ENCODE peak calls at places on chromosomes 7 and 10, in six cellular contexts. X is lung, R is neural progenitor cell, Q is stomach, Y is spleen, B is heart left ventricle. U is an unnamed sample.

GRCh38 chr10:13924020-13924725 is 337.4 kb downstream of the PRPF18 start:
- DNase-seq in Y (no peak), Q (no peak), X (no peak), B (no peak), R (no peak), U (no peak)

GRCh38 chr10:6162589-6163356 is 40.0 kb upstream of the PFKFB3 start:
- DNase-seq in X (no peak), B (no peak), R (no peak), Y (no peak), Q (no peak), U (no peak)

GRCh38 chr10:68239596-68240150 is 7.8 kb upstream of the ATOH7 start:
- DNase-seq in B (no peak), R (no peak), Y (no peak), Q (no peak), X (no peak), U (no peak)

GRCh38 chr10:62853710-62854109 is 37.5 kb upstream of the EGR2 start:
- DNase-seq in B (no peak), X (no peak), Y (no peak), R (no peak), Q (no peak), U (no peak)

GRCh38 chr10:110530131-110530831 is 32.6 kb downstream of the DUSP5 start:
- DNase-seq in Y (peak), R (peak), Q (no peak), X (peak), B (peak), U (peak)

GRCh38 chr7:19944363-19945120 is 171.1 kb upstream of the TMEM196 start:
- DNase-seq in B (no peak), Q (no peak), X (no peak), Y (no peak), R (no peak), U (no peak)

GRCh38 chr10:75234017-75234682 is 1.6 kb downstream of the COMTD1 start:
- DNase-seq in X (peak), R (peak), Q (peak), Y (peak), B (peak), U (peak)

GRCh38 chr10:98411768-98412167 is 3.2 kb downstream of the PYROXD2 start:
- DNase-seq in Q (no peak), B (no peak), R (no peak), X (no peak), Y (no peak), U (no peak)

GRCh38 chr10:28284126-28284525 is 18.7 kb downstream of the MPP7 start:
- DNase-seq in R (no peak), Y (no peak), X (no peak), B (no peak), Q (no peak), U (no peak)

GRCh38 chr7:141462958-141463357 is 88.3 kb upstream of the AGK start:
- DNase-seq in B (no peak), R (no peak), Y (no peak), Q (no peak), X (no peak), U (no peak)

GRCh38 chr7:124881981-124882380 is 47.6 kb downstream of the POT1 start:
- DNase-seq in R (no peak), B (no peak), X (no peak), Q (no peak), Y (no peak), U (no peak)

GRCh38 chr7:50834679-50835078 is 52.0 kb upstream of the GRB10 start:
- DNase-seq in R (no peak), B (no peak), Q (no peak), X (no peak), Y (no peak), U (no peak)

GRCh38 chr10:49282879-49283321 is 16.1 kb upstream of the C10orf71 start:
- DNase-seq in B (peak), Q (peak), Y (no peak), R (peak), X (no peak), U (peak)

GRCh38 chr7:114502454-114503254 is 88.0 kb downstream of the FOXP2 start:
- DNase-seq in Q (no peak), X (no peak), R (no peak), B (no peak), Y (no peak), U (no peak)

GRCh38 chr7:44791278-44792219 is 4.9 kb upstream of the PPIA start:
- DNase-seq in R (no peak), B (no peak), X (no peak), Q (no peak), Y (no peak), U (no peak)

GRCh38 chr7:122136033-122136432 is 8.0 kb downstream of the AASS start:
- DNase-seq in Y (no peak), R (no peak), B (no peak), X (no peak), Q (no peak), U (no peak)

GRCh38 chr10:67861750-67862460 is 22.6 kb upstream of the SIRT1 start:
- DNase-seq in R (peak), Q (no peak), X (no peak), Y (no peak), B (no peak), U (no peak)

GRCh38 chr7:87218941-87219544 is 489 bp downstream of the TMEM243 start:
- DNase-seq in B (peak), R (peak), X (peak), Q (peak), Y (peak), U (no peak)

GRCh38 chr7:106779877-106780276 is 85.2 kb upstream of the PIK3CG start:
- DNase-seq in B (no peak), R (peak), Q (peak), Y (no peak), X (no peak), U (no peak)

GRCh38 chr10:126060232-126060935 is 164.0 kb downstream of the FANK1 start:
- DNase-seq in Y (no peak), B (peak), Q (no peak), X (no peak), R (no peak), U (no peak)

GRCh38 chr7:14504134-14504533 is 398.4 kb downstream of the DGKB start:
- DNase-seq in Y (no peak), B (no peak), Q (no peak), X (no peak), R (peak), U (no peak)

GRCh38 chr10:110863361-110863760 is 8.4 kb upstream of the PDCD4 start:
- DNase-seq in Y (no peak), X (no peak), Q (no peak), B (no peak), R (no peak), U (no peak)

GRCh38 chr10:101029520-101030309 is 1.2 kb downstream of the PDZD7 start:
- DNase-seq in X (no peak), B (no peak), Q (no peak), Y (no peak), R (peak), U (no peak)

GRCh38 chr7:29806131-29806792 is at the start of gene WIPF3:
- DNase-seq in R (peak), B (peak), Y (no peak), Q (peak), X (no peak), U (no peak)

GRCh38 chr7:29807179-29807841 is 1.0 kb downstream of the WIPF3 start:
- DNase-seq in X (no peak), Y (no peak), R (peak), B (peak), Q (peak), U (no peak)

GRCh38 chr7:29805031-29805430 is 1.3 kb upstream of the WIPF3 start:
- DNase-seq in B (no peak), X (no peak), Q (no peak), Y (no peak), R (no peak), U (no peak)

GRCh38 chr7:29808075-29808786 is 1.9 kb downstream of the WIPF3 start:
- DNase-seq in Q (no peak), B (no peak), R (no peak), X (no peak), Y (no peak), U (no peak)

DNA sequence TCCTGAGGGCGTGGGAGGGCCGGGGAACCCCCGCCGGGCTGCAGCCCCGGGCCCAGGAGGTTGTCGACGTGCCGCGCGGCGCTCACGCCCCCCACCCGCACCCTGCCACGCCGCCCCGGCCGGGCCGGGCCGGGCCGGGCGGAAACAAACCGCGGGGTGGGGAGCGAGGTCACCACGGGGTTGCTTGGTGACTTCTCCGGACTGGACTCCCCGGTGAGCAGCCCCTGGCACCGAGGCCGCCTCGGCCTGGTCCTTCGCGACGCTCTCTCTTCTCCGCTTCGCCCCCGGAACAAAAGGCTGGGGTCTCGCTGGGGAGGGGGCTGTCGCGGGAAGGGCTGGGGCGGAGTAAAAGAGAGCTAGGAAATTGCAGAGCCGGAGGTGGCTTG is 478 bp downstream of the WIPF3 start:
- DNase-seq in Q (no peak), R (peak), B (no peak), X (no peak), Y (no peak), U (no peak)
- TF ChIP-seq CTCF in Q (no peak), R (no peak), B (no peak), X (no peak), Y (no peak), U (no peak)

GRCh38 chr10:78972947-78973900 is 95.5 kb upstream of the ZMIZ1 start:
- DNase-seq in Q (peak), X (peak), Y (peak), R (peak), B (peak), U (peak)
- TF ChIP-seq CTCF in Q (no peak), X (no peak), Y (no peak), R (no peak), B (no peak), U (no peak)

GRCh38 chr7:4973728-4974198 is 14.8 kb upstream of the MMD2 start:
- DNase-seq in B (peak), Q (peak), Y (peak), R (peak), X (peak), U (peak)
- TF ChIP-seq CTCF in B (peak), Q (no peak), Y (peak), R (peak), X (peak), U (peak)

GRCh38 chr7:2566890-2567662 is 8.3 kb downstream of the IQCE start:
- DNase-seq in B (peak), X (no peak), R (no peak), Y (peak), Q (no peak), U (no peak)

GRCh38 chr7:2569421-2569820 is 10.6 kb downstream of the IQCE start:
- DNase-seq in R (no peak), B (no peak), Q (no peak), Y (peak), X (no peak), U (no peak)

GRCh38 chr7:2568521-2569223 is 9.9 kb downstream of the IQCE start:
- DNase-seq in B (no peak), Q (no peak), X (no peak), Y (no peak), R (no peak), U (no peak)

GRCh38 chr7:2566348-2566889 is 7.6 kb downstream of the IQCE start:
- DNase-seq in X (no peak), Q (no peak), R (no peak), B (no peak), Y (peak), U (no peak)

GRCh38 chr7:2567663-2568238 is 9.0 kb downstream of the IQCE start:
- DNase-seq in B (peak), Y (no peak), Q (no peak), R (peak), X (no peak), U (no peak)
- TF ChIP-seq CTCF in B (peak), Y (no peak), Q (no peak), R (peak), X (peak), U (peak)

DNA sequence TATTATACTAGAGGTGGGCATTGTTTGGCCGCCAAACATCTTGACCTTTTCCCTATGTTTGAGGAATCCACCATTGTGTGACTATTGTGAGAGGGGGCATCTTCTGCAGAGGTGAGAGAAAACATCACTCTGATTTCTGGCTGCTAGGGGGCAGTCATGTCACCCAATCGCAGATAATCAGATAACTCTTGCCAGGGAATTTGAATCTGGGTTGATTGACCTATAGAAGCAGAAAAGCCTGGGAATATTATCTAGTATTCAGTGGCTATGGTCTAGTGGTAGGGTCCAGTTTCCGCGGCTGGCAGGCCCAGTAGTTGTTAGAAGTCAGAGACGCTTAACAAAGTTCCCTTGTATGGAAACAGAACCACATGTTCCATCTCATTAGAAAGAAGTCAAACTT is 808.5 kb downstream of the PHTF2 start:
- DNase-seq in X (no peak), Y (no peak), Q (no peak), R (peak), B (no peak), U (no peak)
- TF ChIP-seq CTCF in X (no peak), Y (no peak), Q (no peak), R (peak), B (no peak), U (no peak)

GRCh38 chr10:72338180-72338579 is 16.5 kb downstream of the DNAJB12 start:
- DNase-seq in Q (no peak), X (no peak), B (no peak), Y (no peak), R (no peak), U (no peak)

GRCh38 chr10:72337722-72338121 is 17.0 kb downstream of the DNAJB12 start:
- DNase-seq in Y (no peak), R (no peak), Q (no peak), X (no peak), B (no peak), U (no peak)

GRCh38 chr10:72340911-72341310 is 13.8 kb downstream of the DNAJB12 start:
- DNase-seq in B (no peak), Q (no peak), Y (no peak), R (no peak), X (no peak), U (no peak)

GRCh38 chr10:72342911-72343310 is 11.8 kb downstream of the DNAJB12 start:
- DNase-seq in X (no peak), Q (no peak), B (no peak), R (no peak), Y (no peak), U (no peak)

GRCh38 chr10:72340510-72340895 is 14.2 kb downstream of the DNAJB12 start:
- DNase-seq in X (peak), Y (peak), B (no peak), Q (peak), R (peak), U (no peak)
- TF ChIP-seq CTCF in X (peak), Y (peak), B (peak), Q (no peak), R (peak), U (peak)

GRCh38 chr7:32914186-32914585 is 22.6 kb upstream of the KBTBD2 start:
- DNase-seq in X (no peak), R (no peak), B (no peak), Q (no peak), Y (no peak), U (no peak)
- TF ChIP-seq CTCF in X (no peak), R (peak), B (no peak), Q (no peak), Y (no peak), U (no peak)

DNA sequence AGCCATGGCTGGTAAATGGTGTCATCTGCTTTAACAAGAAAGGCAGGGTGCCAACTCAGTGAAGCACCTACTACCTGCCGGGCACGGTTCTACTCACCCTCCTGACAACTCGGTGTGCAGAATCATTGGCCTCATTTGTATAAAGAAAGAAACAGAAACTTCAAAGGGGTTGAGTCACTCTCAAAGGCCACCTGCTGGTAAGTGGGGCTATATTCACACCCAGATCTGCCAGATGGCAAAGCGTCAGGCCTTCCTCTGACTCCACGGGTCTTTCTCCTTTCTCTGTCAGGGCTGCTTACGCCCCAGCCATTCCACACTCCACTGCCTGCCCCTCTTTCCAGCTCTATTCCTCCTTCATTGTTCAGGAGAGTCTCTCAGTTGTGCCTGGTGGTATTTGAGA is 309.2 kb downstream of the GFRA1 start:
- DNase-seq in R (peak), Q (no peak), B (no peak), X (no peak), Y (no peak), U (no peak)
- TF ChIP-seq CTCF in R (peak), Q (no peak), B (no peak), X (no peak), Y (no peak), U (peak)